ENCODE peak calls at places on chromosomes 3 and 15, in nine cellular contexts. Z, M, P, R, C, X, I, A and O are unnamed samples.

GRCh38 chr3:63864008-63864871 is 573 bp downstream of the ATXN7 start:
- DNase-seq in Z (no peak), P (no peak), C (no peak), R (no peak), A (peak; percentile 53), M (peak; percentile 85), X (peak; percentile 45), I (peak; percentile 57), O (no peak)

GRCh38 chr3:190380184-190380583 is 7.8 kb upstream of the CLDN16 start:
- DNase-seq in M (no peak), A (no peak), P (no peak), R (no peak), Z (no peak), C (no peak), X (no peak), I (no peak), O (no peak)

GRCh38 chr3:85081191-85081895 is 122.6 kb downstream of the CADM2 start:
- DNase-seq in P (peak; percentile 4), Z (peak; percentile 94), X (no peak), C (no peak), M (no peak), I (no peak), R (no peak), A (peak; percentile 45), O (no peak)

GRCh38 chr3:62109534-62109933 is 263.8 kb downstream of the FEZF2 start:
- DNase-seq in X (no peak), M (no peak), I (no peak), Z (peak; percentile 99), R (peak; percentile 96), P (peak; percentile 75), C (no peak), A (peak; percentile 67), O (peak; percentile 78)

GRCh38 chr3:138408751-138409161 is 25.7 kb upstream of the ESYT3 start:
- DNase-seq in X (no peak), M (no peak), A (peak; percentile 47), Z (no peak), C (no peak), I (no peak), P (no peak), R (peak; percentile 38), O (no peak)

GRCh38 chr3:113062717-113063116 is 71.9 kb downstream of the GTPBP8 start:
- DNase-seq in I (no peak), Z (no peak), P (no peak), A (no peak), X (no peak), M (no peak), C (no peak), R (no peak), O (no peak)

GRCh38 chr15:63492541-63493077 is 11.8 kb upstream of the USP3 start:
- DNase-seq in Z (peak; percentile 77), A (no peak), X (no peak), M (no peak), R (peak; percentile 51), I (no peak), C (no peak), P (no peak), O (no peak)

GRCh38 chr3:59425371-59425770 is 375.5 kb upstream of the CFAP20DC start:
- DNase-seq in I (no peak), P (peak; percentile 29), A (no peak), X (no peak), Z (peak; percentile 97), C (no peak), M (no peak), R (peak; percentile 86), O (no peak)

GRCh38 chr3:11085078-11085840 is 69.0 kb upstream of the HRH1 start:
- DNase-seq in I (no peak), Z (no peak), M (no peak), R (peak; percentile 55), X (no peak), P (no peak), A (no peak), C (no peak), O (no peak)

DNA sequence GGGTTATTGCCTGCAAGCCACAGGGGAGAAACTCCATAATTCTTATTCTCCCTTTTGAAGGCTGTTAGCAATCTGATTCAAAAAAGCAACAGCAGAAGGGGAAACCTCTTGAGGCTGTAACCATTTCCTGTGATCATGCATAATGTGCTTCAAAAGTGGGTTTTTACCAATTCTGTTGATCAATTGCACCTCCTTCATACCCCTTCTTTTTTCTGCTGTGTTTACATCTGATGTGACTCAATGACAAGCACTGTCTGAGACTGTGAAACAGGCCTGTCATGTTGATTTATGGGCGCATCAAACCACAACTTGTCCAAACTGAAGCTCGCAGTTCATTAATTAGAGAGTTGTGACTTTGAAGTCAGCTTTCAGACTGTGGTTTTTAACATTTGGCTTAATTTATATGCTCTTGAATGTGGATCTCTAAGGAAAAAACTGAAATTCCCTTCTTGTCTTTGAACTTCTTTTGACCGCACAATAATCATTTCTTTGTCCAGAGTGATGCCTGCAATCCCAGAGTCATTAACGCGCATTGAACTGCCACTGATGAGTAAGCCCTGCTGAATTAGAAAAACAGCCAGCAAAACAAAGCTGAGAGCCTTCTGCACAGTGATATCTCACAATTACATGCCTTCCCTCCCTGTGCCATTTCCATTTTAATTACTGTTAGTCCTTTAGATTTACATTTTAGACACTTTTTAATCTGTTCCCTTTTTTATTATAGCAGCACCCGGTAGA is 532.8 kb downstream of the FOXP1 start:
- DNase-seq in R (peak; percentile 58), I (no peak), M (no peak), P (peak; percentile 89), C (no peak), X (no peak), A (no peak), Z (peak; percentile 54), O (no peak)
- H3K4me3 ChIP-seq in R (no peak overlapping the region), I (no peak overlapping the region), M (no peak overlapping the region), P (no peak overlapping the region), C (no peak overlapping the region), X (no peak overlapping the region), A (peak overlapping the region; percentile 32), Z (no peak overlapping the region), O (no peak overlapping the region)

GRCh38 chr3:114417265-114417664 is 123.4 kb downstream of the TIGIT start:
- DNase-seq in I (no peak), X (no peak), R (peak; percentile 58), M (no peak), P (no peak), C (no peak), Z (no peak), A (no peak), O (no peak)

GRCh38 chr3:114411292-114411691 is 117.5 kb downstream of the TIGIT start:
- DNase-seq in X (no peak), M (no peak), A (no peak), I (no peak), Z (peak; percentile 85), C (no peak), R (peak; percentile 65), P (peak; percentile 53), O (no peak)

GRCh38 chr3:114408763-114409162 is 114.9 kb downstream of the TIGIT start:
- DNase-seq in C (no peak), M (no peak), P (no peak), X (no peak), R (no peak), I (no peak), Z (no peak), A (peak; percentile 36), O (no peak)

GRCh38 chr3:114409291-114409690 is 115.5 kb downstream of the TIGIT start:
- DNase-seq in I (no peak), R (no peak), X (no peak), Z (no peak), P (no peak), M (no peak), C (no peak), A (no peak), O (no peak)

DNA sequence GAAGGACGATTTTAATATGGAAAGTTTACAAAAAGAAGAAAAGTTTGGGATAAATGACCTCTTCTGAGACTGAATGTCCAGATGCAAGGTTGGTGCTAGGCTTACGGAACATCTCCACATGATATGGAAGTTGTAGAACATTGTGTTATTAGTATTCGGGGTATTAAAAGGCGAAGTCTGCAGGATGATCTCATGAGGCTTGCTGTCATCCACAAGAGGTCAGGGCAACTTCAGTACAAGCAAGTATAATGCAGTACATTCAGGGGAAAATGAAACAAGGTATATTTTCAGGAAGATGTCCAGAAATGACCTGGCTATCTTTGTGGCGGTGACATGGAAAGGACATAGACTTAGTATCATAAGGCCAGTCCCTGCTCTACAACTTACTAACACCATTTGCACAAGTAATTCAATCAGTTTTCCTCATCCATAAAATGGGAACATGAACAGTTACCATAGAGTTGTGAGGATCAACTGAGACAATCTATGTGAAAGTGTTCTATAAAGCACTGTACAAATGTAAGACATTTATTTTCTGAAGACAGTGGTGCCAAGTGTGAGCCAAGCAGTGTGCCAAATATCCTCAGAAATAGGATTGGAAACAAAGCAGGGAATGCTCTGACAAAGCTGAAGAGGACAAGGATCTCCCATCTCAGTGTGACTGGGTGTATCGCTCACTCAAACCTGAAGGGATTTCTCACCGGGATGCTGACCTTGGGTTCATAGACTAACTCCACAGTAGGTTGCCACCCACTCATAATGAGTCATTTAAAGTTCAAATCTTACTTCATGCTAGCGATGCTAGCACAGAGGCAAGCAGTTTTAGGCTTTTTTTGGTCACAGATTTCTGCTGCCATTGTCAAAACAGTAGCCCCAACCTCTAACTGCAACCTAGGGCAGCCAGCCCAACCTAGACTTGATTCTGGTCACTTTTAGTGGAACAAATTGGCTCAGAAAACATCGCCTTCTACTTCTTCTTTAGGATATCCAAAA is 118.3 kb downstream of the TIGIT start:
- DNase-seq in X (no peak), Z (peak; percentile 97), R (peak; percentile 59), A (no peak), I (no peak), P (no peak), M (no peak), C (peak; percentile 65), O (no peak)
- TF ChIP-seq CTCF in X (no peak), Z (peak; percentile 39), R (peak; percentile 40), A (no peak), I (peak; percentile 23), P (peak; percentile 19), M (no peak), C (no peak), O (no peak)

GRCh38 chr15:22265961-22266360 is 185.6 kb downstream of the OR4M2 start:
- DNase-seq in X (no peak), C (no peak), Z (no peak), I (no peak), P (no peak), M (no peak), A (no peak), R (no peak), O (no peak)
- H3K4me3 ChIP-seq in X (no peak overlapping the region), C (no peak overlapping the region), Z (no peak overlapping the region), I (no peak overlapping the region), P (no peak overlapping the region), M (no peak overlapping the region), A (no peak overlapping the region), R (no peak overlapping the region), O (no peak overlapping the region)

GRCh38 chr3:66041828-66042227 is 3.1 kb upstream of the MAGI1 start:
- DNase-seq in M (no peak), X (no peak), I (no peak), R (no peak), A (no peak), C (no peak), P (no peak), Z (no peak), O (no peak)

GRCh38 chr3:66048051-66048395 is 9.3 kb upstream of the MAGI1 start:
- DNase-seq in Z (peak; percentile 52), A (no peak), X (no peak), P (no peak), I (no peak), C (no peak), M (no peak), R (peak; percentile 60), O (no peak)

GRCh38 chr3:66053009-66053782 is 14.5 kb upstream of the MAGI1 start:
- DNase-seq in M (no peak), I (no peak), R (peak; percentile 50), Z (peak; percentile 71), P (no peak), X (no peak), A (no peak), C (no peak), O (no peak)

GRCh38 chr3:66047321-66048050 is 8.8 kb upstream of the MAGI1 start:
- DNase-seq in C (no peak), M (no peak), P (no peak), X (no peak), A (no peak), Z (peak; percentile 63), R (peak; percentile 99), I (no peak), O (peak; percentile 86)
- TF ChIP-seq CTCF in C (no peak), M (no peak), P (no peak), X (no peak), A (no peak), Z (peak; percentile 24), R (peak; percentile 34), I (no peak), O (no peak)